ENCODE peak calls at places on chromosomes 3 and 15, in eight cellular contexts. One of them, this sample, is unnamed.

GRCh38 chr15:80918440-80918839 is 71.2 kb downstream of the MESD start:
- DNase-seq in tibial artery: no peak
- DNase-seq in astrocyte of the spinal cord: no peak
- DNase-seq in OCI-LY7: no peak
- DNase-seq in fibroblast of pulmonary artery: no peak
- DNase-seq in endothelial cell: no peak
- DNase-seq in heart right ventricle: no peak
- DNase-seq in BE2C: no peak
- DNase-seq in this sample: no peak

GRCh38 chr3:50630916-50631315 is 14.0 kb downstream of the MAPKAPK3 start:
- DNase-seq in endothelial cell: no peak
- DNase-seq in heart right ventricle: no peak
- DNase-seq in OCI-LY7: no peak
- DNase-seq in tibial artery: no peak
- DNase-seq in astrocyte of the spinal cord: peak
- DNase-seq in BE2C: peak
- DNase-seq in fibroblast of pulmonary artery: no peak
- DNase-seq in this sample: no peak

GRCh38 chr15:81225161-81225671 is 28.5 kb downstream of the IL16 start:
- DNase-seq in fibroblast of pulmonary artery: no peak
- DNase-seq in astrocyte of the spinal cord: no peak
- DNase-seq in tibial artery: peak
- DNase-seq in heart right ventricle: peak
- DNase-seq in OCI-LY7: no peak
- DNase-seq in endothelial cell: no peak
- DNase-seq in BE2C: no peak
- DNase-seq in this sample: no peak

GRCh38 chr15:77543159-77543882 is 89.4 kb downstream of the LINGO1 start:
- DNase-seq in OCI-LY7: peak
- DNase-seq in endothelial cell: peak
- DNase-seq in heart right ventricle: peak
- DNase-seq in BE2C: peak
- DNase-seq in fibroblast of pulmonary artery: peak
- DNase-seq in tibial artery: peak
- DNase-seq in astrocyte of the spinal cord: peak
- DNase-seq in this sample: peak

GRCh38 chr15:81327526-81327925 is 3.6 kb upstream of the STARD5 start:
- DNase-seq in OCI-LY7: no peak
- DNase-seq in tibial artery: no peak
- DNase-seq in endothelial cell: no peak
- DNase-seq in fibroblast of pulmonary artery: peak
- DNase-seq in astrocyte of the spinal cord: peak
- DNase-seq in heart right ventricle: no peak
- DNase-seq in BE2C: no peak
- DNase-seq in this sample: no peak

GRCh38 chr3:135444058-135444457 is 521.5 kb upstream of the PPP2R3A start:
- DNase-seq in astrocyte of the spinal cord: no peak
- DNase-seq in endothelial cell: no peak
- DNase-seq in OCI-LY7: no peak
- DNase-seq in BE2C: no peak
- DNase-seq in fibroblast of pulmonary artery: no peak
- DNase-seq in heart right ventricle: no peak
- DNase-seq in tibial artery: no peak
- DNase-seq in this sample: no peak

GRCh38 chr3:4531478-4532025 is 38.4 kb downstream of the ITPR1 start:
- DNase-seq in BE2C: peak
- DNase-seq in endothelial cell: no peak
- DNase-seq in fibroblast of pulmonary artery: peak
- DNase-seq in heart right ventricle: no peak
- DNase-seq in astrocyte of the spinal cord: no peak
- DNase-seq in OCI-LY7: no peak
- DNase-seq in tibial artery: no peak
- DNase-seq in this sample: no peak

GRCh38 chr15:94691169-94691568 is 459.8 kb downstream of the MCTP2 start:
- DNase-seq in astrocyte of the spinal cord: no peak
- DNase-seq in fibroblast of pulmonary artery: no peak
- DNase-seq in tibial artery: no peak
- DNase-seq in BE2C: no peak
- DNase-seq in endothelial cell: no peak
- DNase-seq in heart right ventricle: no peak
- DNase-seq in OCI-LY7: no peak
- DNase-seq in this sample: no peak

GRCh38 chr3:40387001-40387894 is at the start of gene ENTPD3:
- DNase-seq in astrocyte of the spinal cord: no peak
- DNase-seq in BE2C: peak
- DNase-seq in heart right ventricle: no peak
- DNase-seq in tibial artery: no peak
- DNase-seq in endothelial cell: peak
- DNase-seq in fibroblast of pulmonary artery: no peak
- DNase-seq in OCI-LY7: no peak
- DNase-seq in this sample: no peak

GRCh38 chr3:170768334-170768801 is 101.6 kb downstream of the RPL22L1 start:
- DNase-seq in astrocyte of the spinal cord: peak
- DNase-seq in heart right ventricle: no peak
- DNase-seq in fibroblast of pulmonary artery: no peak
- DNase-seq in OCI-LY7: no peak
- DNase-seq in tibial artery: no peak
- DNase-seq in BE2C: no peak
- DNase-seq in endothelial cell: no peak
- DNase-seq in this sample: no peak

GRCh38 chr3:184757010-184757651 is 45.3 kb upstream of the MAGEF1 start:
- DNase-seq in tibial artery: peak
- DNase-seq in heart right ventricle: peak
- DNase-seq in endothelial cell: no peak
- DNase-seq in astrocyte of the spinal cord: peak
- DNase-seq in fibroblast of pulmonary artery: peak
- DNase-seq in BE2C: no peak
- DNase-seq in OCI-LY7: no peak
- DNase-seq in this sample: no peak

GRCh38 chr3:59809016-59809415 is 759.2 kb upstream of the CFAP20DC start:
- DNase-seq in fibroblast of pulmonary artery: peak
- DNase-seq in OCI-LY7: no peak
- DNase-seq in astrocyte of the spinal cord: peak
- DNase-seq in tibial artery: no peak
- DNase-seq in BE2C: no peak
- DNase-seq in heart right ventricle: no peak
- DNase-seq in endothelial cell: no peak
- DNase-seq in this sample: no peak

GRCh38 chr3:59812778-59813558 is 763.1 kb upstream of the CFAP20DC start:
- DNase-seq in astrocyte of the spinal cord: no peak
- DNase-seq in heart right ventricle: no peak
- DNase-seq in endothelial cell: no peak
- DNase-seq in fibroblast of pulmonary artery: peak
- DNase-seq in tibial artery: no peak
- DNase-seq in OCI-LY7: no peak
- DNase-seq in BE2C: no peak
- DNase-seq in this sample: no peak

GRCh38 chr3:59812188-59812587 is 762.4 kb upstream of the CFAP20DC start:
- DNase-seq in endothelial cell: no peak
- DNase-seq in astrocyte of the spinal cord: no peak
- DNase-seq in tibial artery: no peak
- DNase-seq in OCI-LY7: no peak
- DNase-seq in fibroblast of pulmonary artery: no peak
- DNase-seq in BE2C: no peak
- DNase-seq in heart right ventricle: no peak
- DNase-seq in this sample: no peak

GRCh38 chr3:59808431-59808830 is 758.6 kb upstream of the CFAP20DC start:
- DNase-seq in BE2C: no peak
- DNase-seq in fibroblast of pulmonary artery: no peak
- DNase-seq in OCI-LY7: no peak
- DNase-seq in endothelial cell: no peak
- DNase-seq in tibial artery: no peak
- DNase-seq in heart right ventricle: no peak
- DNase-seq in astrocyte of the spinal cord: no peak
- DNase-seq in this sample: no peak

DNA sequence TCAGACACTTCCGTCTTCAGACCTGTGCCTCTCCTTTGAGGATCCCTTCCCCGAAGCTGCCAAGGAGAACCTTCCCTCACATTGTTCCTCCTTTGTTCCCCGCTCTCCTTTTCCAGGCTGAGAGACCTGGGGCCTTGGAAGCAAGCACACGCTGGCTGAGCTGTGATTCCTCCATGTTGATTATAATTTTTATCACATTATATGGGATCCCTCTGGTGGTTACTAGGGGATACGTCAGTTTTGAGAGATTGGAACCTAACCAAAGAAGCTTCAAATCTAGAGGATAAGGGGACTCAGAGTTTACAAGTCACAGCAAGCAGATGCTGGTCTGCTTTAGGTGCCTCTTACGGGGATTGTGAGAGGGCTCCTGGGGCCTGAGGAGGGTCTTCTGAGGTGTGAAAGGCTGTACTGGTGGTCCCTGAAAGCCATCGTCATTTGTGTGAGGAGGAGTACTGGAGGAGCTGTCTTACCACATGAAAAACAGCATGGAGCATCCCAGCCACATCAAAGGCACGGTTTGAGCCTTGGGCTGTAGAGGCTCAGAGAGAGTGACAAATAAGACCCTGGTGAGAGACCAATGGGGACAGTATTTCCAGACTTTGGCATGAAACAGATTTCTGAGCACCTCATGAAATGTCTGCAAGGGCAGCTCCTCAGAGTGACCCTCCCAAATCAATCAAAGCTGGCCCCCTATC is 760.1 kb upstream of the CFAP20DC start:
- DNase-seq in tibial artery: no peak
- DNase-seq in endothelial cell: no peak
- DNase-seq in astrocyte of the spinal cord: peak
- DNase-seq in heart right ventricle: no peak
- DNase-seq in fibroblast of pulmonary artery: peak
- DNase-seq in OCI-LY7: peak
- DNase-seq in BE2C: peak
- DNase-seq in this sample: no peak
- TF ChIP-seq CTCF in tibial artery: no peak
- TF ChIP-seq CTCF in endothelial cell: peak
- TF ChIP-seq CTCF in astrocyte of the spinal cord: peak
- TF ChIP-seq CTCF in heart right ventricle: peak
- TF ChIP-seq CTCF in fibroblast of pulmonary artery: peak
- TF ChIP-seq CTCF in OCI-LY7: peak
- TF ChIP-seq CTCF in BE2C: peak
- TF ChIP-seq CTCF in this sample: peak

GRCh38 chr15:37203050-37203449 is 102.7 kb upstream of the MEIS2 start:
- DNase-seq in BE2C: no peak
- DNase-seq in heart right ventricle: no peak
- DNase-seq in endothelial cell: no peak
- DNase-seq in tibial artery: no peak
- DNase-seq in fibroblast of pulmonary artery: no peak
- DNase-seq in OCI-LY7: no peak
- DNase-seq in astrocyte of the spinal cord: no peak
- DNase-seq in this sample: no peak

GRCh38 chr15:37206690-37207089 is 106.3 kb upstream of the MEIS2 start:
- DNase-seq in BE2C: no peak
- DNase-seq in fibroblast of pulmonary artery: no peak
- DNase-seq in endothelial cell: no peak
- DNase-seq in heart right ventricle: no peak
- DNase-seq in tibial artery: no peak
- DNase-seq in OCI-LY7: no peak
- DNase-seq in astrocyte of the spinal cord: no peak
- DNase-seq in this sample: no peak

GRCh38 chr15:37199546-37199945 is 99.2 kb upstream of the MEIS2 start:
- DNase-seq in tibial artery: no peak
- DNase-seq in heart right ventricle: no peak
- DNase-seq in OCI-LY7: no peak
- DNase-seq in BE2C: no peak
- DNase-seq in astrocyte of the spinal cord: no peak
- DNase-seq in endothelial cell: no peak
- DNase-seq in fibroblast of pulmonary artery: no peak
- DNase-seq in this sample: no peak

GRCh38 chr15:37208475-37209363 is 108.4 kb upstream of the MEIS2 start:
- DNase-seq in tibial artery: no peak
- DNase-seq in astrocyte of the spinal cord: no peak
- DNase-seq in heart right ventricle: no peak
- DNase-seq in endothelial cell: no peak
- DNase-seq in BE2C: peak
- DNase-seq in fibroblast of pulmonary artery: no peak
- DNase-seq in OCI-LY7: no peak
- DNase-seq in this sample: no peak

GRCh38 chr15:37204698-37205097 is 104.3 kb upstream of the MEIS2 start:
- DNase-seq in OCI-LY7: no peak
- DNase-seq in fibroblast of pulmonary artery: peak
- DNase-seq in heart right ventricle: no peak
- DNase-seq in BE2C: no peak
- DNase-seq in astrocyte of the spinal cord: no peak
- DNase-seq in endothelial cell: no peak
- DNase-seq in tibial artery: no peak
- DNase-seq in this sample: no peak
- TF ChIP-seq CTCF in OCI-LY7: peak
- TF ChIP-seq CTCF in fibroblast of pulmonary artery: no peak
- TF ChIP-seq CTCF in heart right ventricle: no peak
- TF ChIP-seq CTCF in BE2C: peak
- TF ChIP-seq CTCF in astrocyte of the spinal cord: no peak
- TF ChIP-seq CTCF in endothelial cell: no peak
- TF ChIP-seq CTCF in tibial artery: no peak
- TF ChIP-seq CTCF in this sample: peak

GRCh38 chr3:183636221-183637105 is 1.0 kb downstream of the KLHL24 start:
- DNase-seq in tibial artery: peak
- DNase-seq in endothelial cell: peak
- DNase-seq in astrocyte of the spinal cord: peak
- DNase-seq in OCI-LY7: peak
- DNase-seq in fibroblast of pulmonary artery: peak
- DNase-seq in BE2C: peak
- DNase-seq in heart right ventricle: peak
- DNase-seq in this sample: peak

GRCh38 chr3:183635107-183635430 is 354 bp upstream of the KLHL24 start:
- DNase-seq in astrocyte of the spinal cord: no peak
- DNase-seq in endothelial cell: no peak
- DNase-seq in OCI-LY7: no peak
- DNase-seq in fibroblast of pulmonary artery: no peak
- DNase-seq in tibial artery: peak
- DNase-seq in BE2C: no peak
- DNase-seq in heart right ventricle: no peak
- DNase-seq in this sample: no peak

GRCh38 chr3:183634707-183635106 is 716 bp upstream of the KLHL24 start:
- DNase-seq in OCI-LY7: no peak
- DNase-seq in BE2C: no peak
- DNase-seq in fibroblast of pulmonary artery: no peak
- DNase-seq in tibial artery: no peak
- DNase-seq in astrocyte of the spinal cord: no peak
- DNase-seq in heart right ventricle: no peak
- DNase-seq in endothelial cell: no peak
- DNase-seq in this sample: no peak

GRCh38 chr3:183637106-183637486 is 1.7 kb downstream of the KLHL24 start:
- DNase-seq in endothelial cell: no peak
- DNase-seq in BE2C: no peak
- DNase-seq in astrocyte of the spinal cord: no peak
- DNase-seq in tibial artery: no peak
- DNase-seq in heart right ventricle: no peak
- DNase-seq in OCI-LY7: no peak
- DNase-seq in fibroblast of pulmonary artery: no peak
- DNase-seq in this sample: no peak

GRCh38 chr3:183635431-183636220 is at the start of gene KLHL24:
- DNase-seq in endothelial cell: peak
- DNase-seq in heart right ventricle: peak
- DNase-seq in astrocyte of the spinal cord: peak
- DNase-seq in BE2C: peak
- DNase-seq in fibroblast of pulmonary artery: peak
- DNase-seq in OCI-LY7: peak
- DNase-seq in tibial artery: peak
- DNase-seq in this sample: peak
- TF ChIP-seq CTCF in endothelial cell: no peak
- TF ChIP-seq CTCF in heart right ventricle: no peak
- TF ChIP-seq CTCF in astrocyte of the spinal cord: no peak
- TF ChIP-seq CTCF in BE2C: no peak
- TF ChIP-seq CTCF in fibroblast of pulmonary artery: no peak
- TF ChIP-seq CTCF in OCI-LY7: peak
- TF ChIP-seq CTCF in tibial artery: no peak
- TF ChIP-seq CTCF in this sample: no peak

GRCh38 chr3:46427929-46428833 is 21.1 kb downstream of the CCRL2 start:
- DNase-seq in fibroblast of pulmonary artery: no peak
- DNase-seq in BE2C: no peak
- DNase-seq in endothelial cell: no peak
- DNase-seq in tibial artery: no peak
- DNase-seq in OCI-LY7: peak
- DNase-seq in astrocyte of the spinal cord: no peak
- DNase-seq in heart right ventricle: peak
- DNase-seq in this sample: no peak
- TF ChIP-seq CTCF in fibroblast of pulmonary artery: no peak
- TF ChIP-seq CTCF in BE2C: no peak
- TF ChIP-seq CTCF in endothelial cell: no peak
- TF ChIP-seq CTCF in tibial artery: no peak
- TF ChIP-seq CTCF in OCI-LY7: no peak
- TF ChIP-seq CTCF in astrocyte of the spinal cord: no peak
- TF ChIP-seq CTCF in heart right ventricle: no peak
- TF ChIP-seq CTCF in this sample: peak

This sample was measured in D721Med.